ENCODE peak calls at places on chromosome 19, in nine cellular contexts. L is aorta, A is lower lobe of right lung, U is pancreas, K is GM23248, J is gastrocnemius medialis, Q is heart right ventricle, D is thoracic aorta, X is neuronal stem cell. C is an unnamed sample. For H3K9me3, the result is how much of the 10 kb centered on the place peaks cover.

GRCh38 chr19:41569481-41570150 is 6.3 kb upstream of the CEACAM21 start:
- DNase-seq in X (no peak), K (no peak), J (no peak), A (no peak), D (no peak), U (no peak), L (no peak), Q (no peak), C (peak)

GRCh38 chr19:45472557-45473365 is 5.0 kb downstream of the FOSB start:
- DNase-seq in U (no peak), J (no peak), D (no peak), K (peak), L (no peak), Q (no peak), X (no peak), A (no peak), C (no peak)

GRCh38 chr19:39823693-39824092 is 10.3 kb downstream of the DYRK1B start:
- DNase-seq in A (no peak), Q (no peak), U (no peak), X (no peak), L (no peak), J (no peak), D (no peak), K (peak), C (no peak)

GRCh38 chr19:29810504-29810871 is 1.3 kb upstream of the CCNE1 start:
- DNase-seq in D (no peak), L (no peak), Q (no peak), J (no peak), X (no peak), U (no peak), A (peak), K (peak), C (no peak)

GRCh38 chr19:5046339-5047039 is 77.6 kb downstream of the KDM4B start:
- DNase-seq in Q (no peak), L (no peak), X (no peak), D (no peak), A (peak), K (peak), J (peak), U (peak), C (no peak)

GRCh38 chr19:18063463-18063862 is 23.3 kb downstream of the IL12RB1 start:
- DNase-seq in Q (no peak), A (no peak), K (no peak), U (no peak), D (no peak), J (no peak), L (no peak), X (no peak), C (no peak)

GRCh38 chr19:53102186-53102585 is 1.0 kb downstream of the ZNF160 start:
- DNase-seq in L (no peak), Q (no peak), X (peak), D (no peak), J (no peak), A (no peak), K (peak), U (no peak), C (no peak)

GRCh38 chr19:49264258-49264657 is 60.7 kb downstream of the SLC6A16 start:
- DNase-seq in U (no peak), L (no peak), J (no peak), Q (no peak), K (no peak), A (no peak), D (no peak), X (no peak), C (no peak)

GRCh38 chr19:44737238-44738160 is 11.0 kb upstream of the BCL3 start:
- DNase-seq in L (no peak), U (no peak), X (no peak), J (no peak), Q (no peak), A (no peak), K (peak), D (no peak), C (no peak)

GRCh38 chr19:17282488-17283256 is 971 bp downstream of the ANKLE1 start:
- DNase-seq in L (peak), J (peak), A (peak), X (peak), U (peak), D (no peak), Q (peak), K (peak), C (peak)

GRCh38 chr19:49594157-49595005 is 3.4 kb downstream of the PRR12 start:
- DNase-seq in J (no peak), D (no peak), X (no peak), Q (no peak), L (no peak), K (no peak), A (no peak), U (no peak), C (no peak)

GRCh38 chr19:47093254-47093653 is 20.3 kb downstream of the ZC3H4 start:
- DNase-seq in X (no peak), D (no peak), U (no peak), K (no peak), L (no peak), A (no peak), Q (no peak), J (no peak), C (no peak)

GRCh38 chr19:54837542-54837941 is 12.7 kb upstream of the KIR3DL2 start:
- DNase-seq in L (no peak), K (no peak), D (no peak), A (no peak), J (no peak), Q (no peak), U (no peak), X (no peak), C (no peak)

GRCh38 chr19:12749938-12750521 is 1.6 kb upstream of the BEST2 start:
- DNase-seq in J (no peak), A (no peak), Q (no peak), X (no peak), K (peak), U (no peak), L (no peak), D (no peak), C (no peak)

GRCh38 chr19:5880604-5881078 is 10.3 kb upstream of the FUT5 start:
- DNase-seq in Q (peak), A (no peak), X (no peak), D (no peak), K (peak), L (no peak), J (peak), U (no peak), C (no peak)

GRCh38 chr19:55106591-55106990 is 10.8 kb downstream of the PPP1R12C start:
- DNase-seq in D (no peak), X (no peak), L (no peak), J (no peak), A (no peak), U (no peak), K (no peak), Q (no peak), C (no peak)

GRCh38 chr19:16599655-16600346 is 27.6 kb upstream of the SLC35E1 start:
- DNase-seq in L (no peak), J (no peak), U (no peak), A (no peak), Q (no peak), X (no peak), D (no peak), K (no peak), C (no peak)

GRCh38 chr19:30360378-30361106 is 11.6 kb upstream of the ZNF536 start:
- DNase-seq in D (no peak), L (no peak), X (no peak), A (no peak), K (no peak), J (no peak), Q (no peak), U (no peak), C (no peak)

GRCh38 chr19:1168877-1169791 is 4.9 kb downstream of the SBNO2 start:
- DNase-seq in X (no peak), Q (no peak), J (no peak), U (peak), D (no peak), L (no peak), K (peak), A (peak), C (no peak)

GRCh38 chr19:51398096-51398704 is 7.8 kb upstream of the C19orf84 start:
- DNase-seq in L (no peak), Q (no peak), J (no peak), D (no peak), A (no peak), X (no peak), K (peak), U (no peak), C (no peak)

GRCh38 chr19:15562861-15563260 is 52.2 kb upstream of the CYP4F8 start:
- DNase-seq in U (no peak), K (peak), L (no peak), Q (no peak), A (no peak), D (no peak), J (no peak), X (no peak), C (no peak)

GRCh38 chr19:610801-611505 is 21.3 kb downstream of the HCN2 start:
- DNase-seq in A (no peak), L (no peak), D (no peak), K (peak), X (no peak), U (no peak), Q (peak), J (no peak), C (no peak)

GRCh38 chr19:46460981-46461380 is 10.4 kb downstream of the PNMA8A start:
- DNase-seq in A (no peak), J (no peak), L (no peak), U (no peak), D (no peak), X (no peak), K (no peak), Q (no peak), C (no peak)

GRCh38 chr19:36203293-36203692 is 11.2 kb downstream of the ZNF565 start:
- DNase-seq in D (no peak), K (no peak), Q (no peak), A (no peak), U (no peak), J (no peak), L (no peak), X (no peak), C (no peak)

GRCh38 chr19:14061751-14062557 is at the start of gene PALM3:
- DNase-seq in X (no peak), L (no peak), K (no peak), J (no peak), A (peak), Q (no peak), U (peak), D (no peak), C (no peak)

GRCh38 chr19:29364999-29365398 is 152.0 kb upstream of the UQCRFS1 start:
- DNase-seq in X (no peak), A (no peak), D (no peak), L (no peak), Q (no peak), K (no peak), U (no peak), J (no peak), C (no peak)

GRCh38 chr19:35226748-35227147 is 1.8 kb downstream of the FAM187B start:
- DNase-seq in Q (no peak), J (no peak), K (peak), D (no peak), A (no peak), L (no peak), U (no peak), X (no peak), C (peak)

GRCh38 chr19:366205-366783 is 21.7 kb upstream of the MIER2 start:
- DNase-seq in Q (no peak), D (no peak), K (no peak), U (no peak), A (no peak), L (no peak), X (no peak), J (no peak), C (no peak)

GRCh38 chr19:15216363-15216762 is 15.6 kb upstream of the NOTCH3 start:
- DNase-seq in A (no peak), K (no peak), Q (no peak), J (no peak), L (no peak), D (no peak), X (no peak), U (no peak), C (no peak)

GRCh38 chr19:2385053-2385721 is 25.1 kb downstream of the TMPRSS9 start:
- DNase-seq in A (no peak), D (no peak), X (no peak), L (no peak), Q (no peak), J (no peak), U (no peak), K (peak), C (no peak)

GRCh38 chr19:1549332-1549945 is 18.7 kb downstream of the MEX3D start:
- DNase-seq in D (no peak), X (no peak), U (no peak), A (no peak), K (no peak), J (no peak), Q (no peak), L (no peak), C (no peak)

GRCh38 chr19:17500447-17501198 is 10.8 kb upstream of the PGLS start:
- DNase-seq in U (no peak), K (no peak), D (no peak), L (no peak), X (no peak), Q (no peak), A (no peak), J (no peak), C (no peak)

GRCh38 chr19:2461751-2462634 is 5.2 kb upstream of the LMNB2 start:
- DNase-seq in J (no peak), K (peak), U (peak), Q (peak), L (peak), X (peak), D (no peak), A (peak), C (no peak)

GRCh38 chr19:46542428-46543230 is 47.0 kb upstream of the PNMA8B start:
- DNase-seq in X (peak), U (peak), Q (peak), K (peak), L (peak), A (peak), D (peak), J (peak), C (peak)

GRCh38 chr19:50490411-50490811 is 13.8 kb upstream of the GARIN5A start:
- DNase-seq in A (no peak), U (peak), Q (no peak), D (no peak), L (peak), K (no peak), J (no peak), X (no peak), C (no peak)

GRCh38 chr19:33910922-33911321 is 114.3 kb downstream of the KCTD15 start:
- DNase-seq in L (no peak), Q (no peak), X (no peak), A (no peak), K (no peak), J (no peak), D (no peak), U (no peak), C (no peak)

GRCh38 chr19:3055741-3056453 is 6.4 kb downstream of the TLE5 start:
- DNase-seq in Q (no peak), X (no peak), U (peak), K (no peak), A (peak), L (peak), D (no peak), J (no peak), C (no peak)

GRCh38 chr19:38932425-38933179 is 1.9 kb downstream of the MRPS12 start:
- DNase-seq in D (no peak), A (no peak), K (peak), U (no peak), X (no peak), J (no peak), L (no peak), Q (no peak), C (no peak)

GRCh38 chr19:5801796-5802616 is 2.9 kb upstream of the NRTN start:
- DNase-seq in Q (no peak), K (peak), D (no peak), L (peak), J (no peak), X (peak), U (no peak), A (no peak), C (no peak)

DNA sequence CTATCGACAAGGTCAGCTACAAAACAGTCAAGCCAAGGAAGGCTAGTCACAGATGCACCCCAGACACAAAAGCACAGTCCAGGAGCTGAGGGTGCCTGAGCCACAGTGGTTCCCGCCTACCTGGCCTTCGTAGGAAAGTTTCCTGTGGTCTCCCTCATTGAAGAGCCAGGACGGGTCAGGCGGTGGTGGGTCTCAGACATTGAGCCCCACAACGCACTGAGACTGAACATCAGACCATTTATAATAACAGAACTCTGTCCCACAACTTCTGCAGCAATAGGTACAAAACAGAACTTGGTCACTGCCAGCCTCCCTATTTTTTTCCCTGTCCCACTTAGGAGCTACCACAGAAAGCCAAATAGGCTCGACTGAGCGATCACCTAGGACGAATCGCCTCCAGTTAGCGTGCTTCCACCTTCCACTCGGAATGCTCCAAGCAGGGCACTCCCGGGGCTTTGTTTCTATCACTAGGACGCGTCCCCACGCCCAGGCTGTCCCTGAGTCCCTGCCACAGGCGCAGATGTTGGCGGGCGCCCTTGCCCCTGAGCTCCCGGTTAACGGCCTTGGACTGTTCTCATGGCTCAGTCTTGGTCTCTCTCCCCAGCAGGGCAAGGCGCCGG is 640 bp upstream of the ZNF544 start:
- DNase-seq in K (no peak), U (no peak), X (peak), J (no peak), L (no peak), Q (no peak), A (no peak), D (no peak), C (no peak)
- H3K9me3 ChIP-seq in K (under half), U (under half), X (half or more), J (under half), L (under half), Q (under half), A (half or more), D (under half), C (under half)

DNA sequence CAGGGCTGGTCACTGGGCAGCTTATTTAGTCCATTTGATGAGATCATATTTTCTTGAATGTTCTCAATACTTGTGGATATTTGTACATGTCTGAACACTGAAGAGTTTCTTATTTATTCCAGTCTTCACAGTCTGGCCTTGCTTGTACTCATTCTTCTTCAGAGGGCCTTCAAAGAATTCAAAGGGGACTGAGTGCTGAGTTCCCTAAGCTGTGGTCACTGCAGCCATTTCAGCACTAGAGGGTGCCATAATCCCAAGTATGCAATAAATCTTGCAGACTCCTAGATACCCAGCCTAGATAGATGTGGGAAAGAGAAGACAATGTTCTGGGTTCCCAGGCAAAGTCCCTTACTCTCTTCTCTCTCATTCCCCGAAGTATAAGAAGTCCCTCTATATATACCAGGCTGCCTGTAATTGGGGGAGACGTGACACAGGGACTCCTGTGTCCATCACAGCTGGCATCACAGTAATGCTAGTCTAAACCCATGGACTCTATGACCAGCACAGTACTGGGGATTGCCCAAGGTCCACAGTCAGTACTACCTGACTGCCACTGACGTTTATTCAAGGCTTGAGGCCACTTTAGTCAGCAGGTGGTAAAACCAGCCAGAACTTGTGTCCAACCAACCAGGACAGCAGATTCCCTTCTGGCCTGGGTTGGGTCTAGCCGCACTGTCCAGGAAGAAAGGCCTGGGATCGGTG is 8.9 kb upstream of the VN1R1 start:
- DNase-seq in X (no peak), U (no peak), D (no peak), Q (no peak), J (no peak), L (no peak), K (peak), A (no peak), C (no peak)
- H3K9me3 ChIP-seq in X (half or more), U (under half), D (half or more), Q (under half), J (under half), L (under half), K (under half), A (half or more), C (half or more)

GRCh38 chr19:31503211-31503610 is 154.0 kb upstream of the TSHZ3 start:
- DNase-seq in D (no peak), Q (no peak), A (no peak), U (no peak), J (no peak), K (no peak), X (no peak), L (no peak), C (peak)
- H3K9me3 ChIP-seq in D (under half), Q (under half), A (under half), U (under half), J (under half), K (under half), X (under half), L (under half), C (under half)

DNA sequence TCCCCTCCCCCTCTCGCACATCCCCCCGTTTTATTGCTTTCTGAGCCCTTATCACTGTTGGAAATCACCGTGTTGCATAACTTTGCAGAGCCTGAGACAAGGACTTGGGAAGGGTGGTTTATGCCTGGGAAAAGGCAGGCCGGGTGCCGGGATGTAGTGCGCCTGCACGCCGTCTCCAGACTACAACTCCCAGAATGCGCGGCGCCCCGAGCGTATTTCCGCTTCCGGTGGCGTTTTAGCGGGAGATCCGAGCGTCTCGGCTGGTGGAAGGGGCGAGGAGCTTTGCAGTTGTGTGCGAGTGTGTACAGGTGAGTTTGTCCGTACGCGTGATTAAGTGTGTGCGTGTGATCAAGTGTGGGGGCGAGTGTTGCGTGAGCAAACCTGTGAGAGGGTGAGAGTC is 75.4 kb downstream of the PEG3 start:
- DNase-seq in K (peak), Q (peak), A (peak), U (peak), J (no peak), X (peak), L (peak), D (no peak), C (peak)
- H3K9me3 ChIP-seq in K (under half), Q (under half), A (under half), U (under half), J (under half), X (under half), L (under half), D (under half), C (under half)

DNA sequence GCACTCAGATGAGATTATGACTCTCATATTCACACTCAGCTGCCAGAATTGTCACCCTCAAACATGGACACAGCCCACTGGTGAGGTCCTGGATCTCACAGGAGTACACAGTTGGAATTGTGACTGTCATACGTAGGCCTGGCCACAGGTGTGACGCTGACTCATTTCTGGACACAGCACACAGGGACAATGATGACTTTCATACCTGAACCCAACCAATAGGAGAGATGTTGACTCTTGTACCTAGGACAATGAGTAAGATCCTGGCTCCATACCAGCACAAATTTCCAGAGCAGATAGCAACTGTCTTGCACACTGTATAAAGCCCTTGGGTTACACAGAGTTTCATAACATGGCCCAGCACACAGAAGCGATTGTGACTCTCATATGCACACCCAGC is 46.4 kb downstream of the ZNF85 start:
- DNase-seq in Q (no peak), X (no peak), U (no peak), L (no peak), A (no peak), K (no peak), D (no peak), J (no peak), C (no peak)
- H3K9me3 ChIP-seq in Q (under half), X (under half), U (under half), L (under half), A (under half), K (under half), D (under half), J (under half), C (under half)

DNA sequence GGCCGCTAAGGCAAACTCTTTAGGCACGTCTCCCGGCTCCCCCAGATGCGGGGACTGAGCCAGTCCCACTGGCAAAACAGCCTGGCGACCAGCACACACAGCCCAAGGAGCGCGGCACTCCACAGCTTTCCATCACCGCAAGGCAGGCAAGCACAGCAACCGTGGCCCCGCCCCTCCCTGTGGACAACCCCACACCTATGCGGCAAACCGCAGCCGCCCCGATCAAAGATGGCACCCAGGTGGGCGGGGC is 1.9 kb downstream of the PEG3 start:
- DNase-seq in J (no peak), K (no peak), Q (no peak), D (no peak), L (no peak), X (no peak), A (no peak), U (no peak), C (no peak)
- H3K9me3 ChIP-seq in J (under half), K (under half), Q (under half), D (under half), L (under half), X (under half), A (under half), U (under half), C (under half)

GRCh38 chr19:57776764-57777296 is 7.4 kb downstream of the ZNF586 start:
- DNase-seq in Q (no peak), A (no peak), X (no peak), U (no peak), D (no peak), K (no peak), J (no peak), L (no peak), C (no peak)
- H3K9me3 ChIP-seq in Q (under half), A (half or more), X (half or more), U (under half), D (half or more), K (under half), J (under half), L (under half), C (half or more)